ENCODE peak calls at places on chromosome 15, in ten cellular contexts. Z, B, E, K, L, V, J, F, Y and T are unnamed samples.

GRCh38 chr15:101625169-101625568 is 27.0 kb downstream of the TM2D3 start:
- DNase-seq in K (no peak), J (no peak), Z (no peak), F (no peak), B (no peak), V (no peak), L (no peak), E (no peak), Y (no peak), T (no peak)

GRCh38 chr15:25701716-25702465 is 161.2 kb downstream of the ATP10A start:
- DNase-seq in K (no peak), B (no peak), L (no peak), Y (no peak), F (no peak), J (no peak), Z (no peak), E (no peak), V (no peak), T (no peak)

GRCh38 chr15:60362318-60363023 is 35.3 kb downstream of the ANXA2 start:
- DNase-seq in K (no peak), Y (peak; percentile 6), E (no peak), F (no peak), B (no peak), Z (peak; percentile 68), J (no peak), V (no peak), L (peak; percentile 5), T (no peak)

GRCh38 chr15:68389041-68389930 is 42.7 kb downstream of the ITGA11 start:
- DNase-seq in F (no peak), B (no peak), J (peak; percentile 6), E (no peak), V (no peak), Z (no peak), Y (peak; percentile 29), L (no peak), K (no peak), T (no peak)

GRCh38 chr15:78341057-78341763 is 1.1 kb downstream of the CRABP1 start:
- DNase-seq in V (no peak), Z (no peak), L (no peak), K (peak; percentile 1), J (no peak), Y (no peak), F (peak; percentile 39), E (peak; percentile 32), B (no peak), T (no peak)

GRCh38 chr15:90497912-90498311 is 31.8 kb upstream of the CRTC3 start:
- DNase-seq in F (no peak), B (no peak), Z (no peak), J (no peak), E (no peak), V (no peak), Y (no peak), L (no peak), K (peak; percentile 8), T (no peak)

GRCh38 chr15:74427607-74428441 is 5.9 kb downstream of the SEMA7A start:
- DNase-seq in E (no peak), Y (no peak), Z (no peak), L (no peak), J (no peak), V (no peak), B (no peak), F (no peak), K (no peak), T (no peak)

GRCh38 chr15:80072285-80072684 is 12.8 kb downstream of the ZFAND6 start:
- DNase-seq in F (no peak), V (no peak), B (peak; percentile 52), K (peak; percentile 89), J (no peak), Z (peak; percentile 94), E (no peak), L (no peak), Y (peak; percentile 78), T (peak; percentile 91)

GRCh38 chr15:86879250-86880229 is 799.9 kb downstream of the AGBL1 start:
- DNase-seq in F (peak; percentile 21), Z (no peak), K (no peak), L (no peak), Y (no peak), V (no peak), B (no peak), E (no peak), J (no peak), T (no peak)

GRCh38 chr15:41999290-42000285 is 21.3 kb downstream of the PLA2G4E start:
- DNase-seq in J (no peak), E (no peak), K (no peak), V (no peak), B (no peak), F (no peak), Y (no peak), L (no peak), Z (no peak), T (no peak)

GRCh38 chr15:73826711-73827243 is 46.6 kb upstream of the TBC1D21 start:
- DNase-seq in J (no peak), F (no peak), Y (no peak), V (no peak), Z (no peak), K (no peak), B (no peak), L (no peak), E (no peak), T (no peak)

GRCh38 chr15:60763668-60764067 is 284.7 kb upstream of the ICE2 start:
- DNase-seq in Z (no peak), F (no peak), V (no peak), Y (no peak), L (no peak), J (no peak), B (no peak), E (no peak), K (no peak), T (no peak)